ENCODE peak calls at places on chromosomes 2 and 18, in six cellular contexts. Z is choroid plexus epithelial cell; X is activated CD4-positive, alpha-beta T cell treated with anti-CD3 and anti-CD28 coated beads for 24 hours; E is naive thymus-derived CD4-positive, alpha-beta T cell; U is kidney tubule cell; G is BJ. P is an unnamed sample.

GRCh38 chr2:150485871-150486538 is 1.5 kb downstream of the RND3 start:
- DNase-seq in E (no peak), X (no peak), U (peak), Z (peak), G (no peak), P (no peak)

GRCh38 chr2:128319773-128320608 is 1.3 kb upstream of the HS6ST1 start:
- DNase-seq in Z (no peak), X (no peak), E (no peak), G (no peak), U (no peak), P (no peak)

GRCh38 chr2:235494716-235495372 is 1.0 kb downstream of the AGAP1 start:
- DNase-seq in Z (peak), G (no peak), X (no peak), E (no peak), U (peak), P (no peak)

GRCh38 chr2:177914247-177914646 is 158.3 kb downstream of the PDE11A start:
- DNase-seq in Z (no peak), E (no peak), U (no peak), G (no peak), X (no peak), P (no peak)

GRCh38 chr18:35076556-35076955 is 35.3 kb downstream of the MAPRE2 start:
- DNase-seq in E (no peak), U (peak), X (no peak), Z (peak), G (peak), P (peak)

GRCh38 chr2:207115715-207116364 is 49.9 kb downstream of the KLF7 start:
- DNase-seq in E (no peak), U (no peak), X (no peak), G (no peak), Z (peak), P (no peak)

GRCh38 chr2:127411609-127412370 is 6.4 kb upstream of the PROC start:
- DNase-seq in Z (no peak), E (no peak), X (no peak), U (peak), G (no peak), P (no peak)

GRCh38 chr2:236163483-236164200 is 4.5 kb downstream of the GBX2 start:
- DNase-seq in E (no peak), U (no peak), Z (no peak), X (no peak), G (no peak), P (no peak)

GRCh38 chr2:55482186-55482945 is 37.2 kb upstream of the CFAP36 start:
- DNase-seq in Z (peak), U (peak), X (no peak), G (no peak), E (no peak), P (peak)

GRCh38 chr2:45612741-45613140 is 1.7 kb upstream of the SRBD1 start:
- DNase-seq in U (no peak), G (no peak), X (no peak), E (no peak), Z (peak), P (no peak)

GRCh38 chr18:62919109-62919838 is 203.9 kb downstream of the PHLPP1 start:
- DNase-seq in G (no peak), X (no peak), E (no peak), Z (no peak), U (no peak), P (no peak)

GRCh38 chr18:50836521-50836957 is 16.7 kb upstream of the MRO start:
- DNase-seq in Z (peak), U (peak), G (no peak), X (no peak), E (no peak), P (peak)